ENCODE peak calls at places on chromosomes 7 and 10, in nine cellular contexts. One of them, this sample, is unnamed.

GRCh38 chr7:17530249-17530648 is 231.8 kb downstream of the AHR start:
- DNase-seq in psoas muscle: no peak
- DNase-seq in HFFc6: no peak
- DNase-seq in left ventricle myocardium inferior: no peak
- DNase-seq in Panc1: no peak
- DNase-seq in uterus: no peak
- DNase-seq in fibroblast of villous mesenchyme: peak; percentile 57
- DNase-seq in SK-N-SH: no peak
- DNase-seq in natural killer cell: no peak
- DNase-seq in this sample: no peak

GRCh38 chr10:126049741-126050140 is 153.4 kb downstream of the FANK1 start:
- DNase-seq in fibroblast of villous mesenchyme: peak; percentile 68
- DNase-seq in uterus: no peak
- DNase-seq in left ventricle myocardium inferior: peak; percentile 50
- DNase-seq in psoas muscle: no peak
- DNase-seq in natural killer cell: no peak
- DNase-seq in SK-N-SH: peak; percentile 56
- DNase-seq in Panc1: no peak
- DNase-seq in HFFc6: peak; percentile 62
- DNase-seq in this sample: no peak

GRCh38 chr7:138527746-138528223 is 67.7 kb downstream of the TRIM24 start:
- DNase-seq in uterus: no peak
- DNase-seq in SK-N-SH: no peak
- DNase-seq in natural killer cell: no peak
- DNase-seq in psoas muscle: no peak
- DNase-seq in left ventricle myocardium inferior: no peak
- DNase-seq in Panc1: peak; percentile 4
- DNase-seq in HFFc6: no peak
- DNase-seq in fibroblast of villous mesenchyme: peak; percentile 23
- DNase-seq in this sample: no peak

GRCh38 chr7:22422831-22423615 is 66.1 kb upstream of the RAPGEF5 start:
- DNase-seq in uterus: no peak
- DNase-seq in Panc1: no peak
- DNase-seq in HFFc6: no peak
- DNase-seq in natural killer cell: no peak
- DNase-seq in SK-N-SH: no peak
- DNase-seq in psoas muscle: no peak
- DNase-seq in fibroblast of villous mesenchyme: no peak
- DNase-seq in left ventricle myocardium inferior: no peak
- DNase-seq in this sample: no peak

GRCh38 chr10:132229834-132230556 is 43.2 kb downstream of the DPYSL4 start:
- DNase-seq in psoas muscle: no peak
- DNase-seq in Panc1: no peak
- DNase-seq in fibroblast of villous mesenchyme: peak; percentile 32
- DNase-seq in uterus: no peak
- DNase-seq in left ventricle myocardium inferior: no peak
- DNase-seq in natural killer cell: no peak
- DNase-seq in HFFc6: no peak
- DNase-seq in SK-N-SH: peak; percentile 57
- DNase-seq in this sample: no peak

GRCh38 chr10:16832351-16833080 is 15.3 kb upstream of the RSU1 start:
- DNase-seq in left ventricle myocardium inferior: no peak
- DNase-seq in HFFc6: peak; percentile 90
- DNase-seq in fibroblast of villous mesenchyme: peak; percentile 89
- DNase-seq in natural killer cell: no peak
- DNase-seq in SK-N-SH: no peak
- DNase-seq in uterus: peak; percentile 45
- DNase-seq in psoas muscle: no peak
- DNase-seq in Panc1: no peak
- DNase-seq in this sample: peak; percentile 80

GRCh38 chr10:110944997-110945396 is 25.6 kb downstream of the SHOC2 start:
- DNase-seq in uterus: no peak
- DNase-seq in natural killer cell: no peak
- DNase-seq in Panc1: no peak
- DNase-seq in psoas muscle: no peak
- DNase-seq in fibroblast of villous mesenchyme: peak; percentile 64
- DNase-seq in HFFc6: no peak
- DNase-seq in left ventricle myocardium inferior: no peak
- DNase-seq in SK-N-SH: no peak
- DNase-seq in this sample: no peak

GRCh38 chr7:151409555-151410404 is at the start of gene WDR86:
- DNase-seq in SK-N-SH: peak; percentile 98
- DNase-seq in uterus: no peak
- DNase-seq in HFFc6: no peak
- DNase-seq in left ventricle myocardium inferior: no peak
- DNase-seq in natural killer cell: no peak
- DNase-seq in psoas muscle: peak; percentile 47
- DNase-seq in fibroblast of villous mesenchyme: no peak
- DNase-seq in Panc1: no peak
- DNase-seq in this sample: no peak

GRCh38 chr10:102342462-102342861 is 53.0 kb upstream of the NFKB2 start:
- DNase-seq in left ventricle myocardium inferior: no peak
- DNase-seq in SK-N-SH: no peak
- DNase-seq in HFFc6: no peak
- DNase-seq in fibroblast of villous mesenchyme: no peak
- DNase-seq in Panc1: no peak
- DNase-seq in psoas muscle: no peak
- DNase-seq in natural killer cell: no peak
- DNase-seq in uterus: no peak
- DNase-seq in this sample: no peak

GRCh38 chr7:36182854-36183604 is 30.0 kb downstream of the EEPD1 start:
- DNase-seq in left ventricle myocardium inferior: no peak
- DNase-seq in SK-N-SH: no peak
- DNase-seq in fibroblast of villous mesenchyme: no peak
- DNase-seq in HFFc6: no peak
- DNase-seq in uterus: no peak
- DNase-seq in natural killer cell: no peak
- DNase-seq in Panc1: no peak
- DNase-seq in psoas muscle: no peak
- DNase-seq in this sample: no peak

GRCh38 chr7:36651404-36651803 is 72.9 kb downstream of the AOAH start:
- DNase-seq in HFFc6: peak; percentile 0
- DNase-seq in SK-N-SH: no peak
- DNase-seq in psoas muscle: no peak
- DNase-seq in left ventricle myocardium inferior: no peak
- DNase-seq in Panc1: no peak
- DNase-seq in natural killer cell: no peak
- DNase-seq in fibroblast of villous mesenchyme: peak; percentile 80
- DNase-seq in uterus: no peak
- DNase-seq in this sample: peak; percentile 58

GRCh38 chr10:1047937-1048336 is 982 bp downstream of the IDI1 start:
- DNase-seq in natural killer cell: no peak
- DNase-seq in left ventricle myocardium inferior: no peak
- DNase-seq in HFFc6: no peak
- DNase-seq in SK-N-SH: no peak
- DNase-seq in psoas muscle: no peak
- DNase-seq in fibroblast of villous mesenchyme: no peak
- DNase-seq in uterus: no peak
- DNase-seq in Panc1: no peak
- DNase-seq in this sample: no peak

GRCh38 chr7:922334-923107 is 32.0 kb downstream of the ADAP1 start:
- DNase-seq in uterus: no peak
- DNase-seq in SK-N-SH: no peak
- DNase-seq in natural killer cell: peak; percentile 55
- DNase-seq in Panc1: no peak
- DNase-seq in psoas muscle: peak; percentile 25
- DNase-seq in left ventricle myocardium inferior: no peak
- DNase-seq in fibroblast of villous mesenchyme: no peak
- DNase-seq in HFFc6: no peak
- DNase-seq in this sample: no peak

GRCh38 chr7:128270799-128271411 is 29.8 kb downstream of the LEP start:
- DNase-seq in SK-N-SH: no peak
- DNase-seq in left ventricle myocardium inferior: peak; percentile 27
- DNase-seq in Panc1: no peak
- DNase-seq in uterus: no peak
- DNase-seq in HFFc6: no peak
- DNase-seq in fibroblast of villous mesenchyme: no peak
- DNase-seq in natural killer cell: no peak
- DNase-seq in psoas muscle: no peak
- DNase-seq in this sample: no peak

GRCh38 chr7:2587713-2588112 is 28.9 kb downstream of the IQCE start:
- DNase-seq in fibroblast of villous mesenchyme: no peak
- DNase-seq in Panc1: no peak
- DNase-seq in natural killer cell: no peak
- DNase-seq in SK-N-SH: no peak
- DNase-seq in HFFc6: no peak
- DNase-seq in uterus: no peak
- DNase-seq in psoas muscle: no peak
- DNase-seq in left ventricle myocardium inferior: no peak
- DNase-seq in this sample: no peak

GRCh38 chr7:43390601-43391000 is 192.3 kb upstream of the STK17A start:
- DNase-seq in uterus: no peak
- DNase-seq in Panc1: no peak
- DNase-seq in SK-N-SH: no peak
- DNase-seq in fibroblast of villous mesenchyme: no peak
- DNase-seq in HFFc6: no peak
- DNase-seq in psoas muscle: no peak
- DNase-seq in left ventricle myocardium inferior: no peak
- DNase-seq in natural killer cell: no peak
- DNase-seq in this sample: no peak

GRCh38 chr7:135359633-135360032 is 126.0 kb downstream of the STRA8 start:
- DNase-seq in SK-N-SH: no peak
- DNase-seq in fibroblast of villous mesenchyme: peak; percentile 17
- DNase-seq in natural killer cell: no peak
- DNase-seq in left ventricle myocardium inferior: no peak
- DNase-seq in Panc1: no peak
- DNase-seq in HFFc6: no peak
- DNase-seq in psoas muscle: no peak
- DNase-seq in uterus: no peak
- DNase-seq in this sample: no peak

GRCh38 chr10:123797813-123798212 is 93.8 kb downstream of the CPXM2 start:
- DNase-seq in SK-N-SH: no peak
- DNase-seq in uterus: no peak
- DNase-seq in natural killer cell: no peak
- DNase-seq in HFFc6: no peak
- DNase-seq in Panc1: no peak
- DNase-seq in fibroblast of villous mesenchyme: no peak
- DNase-seq in psoas muscle: no peak
- DNase-seq in left ventricle myocardium inferior: no peak
- DNase-seq in this sample: no peak

DNA sequence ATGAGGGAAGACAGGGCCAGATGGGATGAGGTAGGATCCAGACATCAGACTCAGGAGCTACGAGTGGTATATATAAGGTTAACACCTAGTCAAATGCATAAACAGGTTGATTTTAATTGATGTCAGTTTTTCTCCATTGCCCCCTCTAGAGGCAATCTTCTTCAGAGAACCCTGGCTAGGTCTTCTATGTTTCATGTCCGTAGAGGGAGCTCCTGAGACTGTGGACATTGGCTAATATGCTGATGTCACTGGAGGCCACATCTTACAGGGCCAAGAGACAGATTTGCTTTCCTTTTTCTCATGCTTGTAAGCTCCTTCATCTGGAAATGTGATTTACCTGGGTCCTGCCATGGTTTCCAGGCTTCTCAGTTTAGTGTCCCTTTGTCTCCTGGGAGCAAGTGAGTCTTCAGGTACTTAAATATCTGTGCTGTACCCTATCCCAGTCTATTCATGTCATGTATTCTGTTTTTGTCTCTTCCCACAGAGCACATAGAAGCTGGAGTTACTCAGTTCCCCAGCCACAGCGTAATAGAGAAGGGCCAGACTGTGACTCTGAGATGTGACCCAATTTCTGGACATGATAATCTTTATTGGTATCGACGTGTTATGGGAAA is 161.6 kb upstream of the PRSS1 start:
- DNase-seq in Panc1: no peak
- DNase-seq in fibroblast of villous mesenchyme: peak; percentile 87
- DNase-seq in psoas muscle: no peak
- DNase-seq in uterus: no peak
- DNase-seq in natural killer cell: no peak
- DNase-seq in SK-N-SH: peak; percentile 31
- DNase-seq in left ventricle myocardium inferior: no peak
- DNase-seq in HFFc6: peak; percentile 81
- DNase-seq in this sample: no peak
- TF ChIP-seq CTCF in Panc1: peak; percentile 69
- TF ChIP-seq CTCF in fibroblast of villous mesenchyme: peak; percentile 85
- TF ChIP-seq CTCF in psoas muscle: peak; percentile 46
- TF ChIP-seq CTCF in uterus: no peak
- TF ChIP-seq CTCF in natural killer cell: peak; percentile 21
- TF ChIP-seq CTCF in SK-N-SH: peak; percentile 64
- TF ChIP-seq CTCF in left ventricle myocardium inferior: peak; percentile 29
- TF ChIP-seq CTCF in HFFc6: peak; percentile 83
- TF ChIP-seq CTCF in this sample: peak; percentile 65

GRCh38 chr7:156949541-156950380 is at the start of gene NOM1:
- DNase-seq in Panc1: peak; percentile 20
- DNase-seq in left ventricle myocardium inferior: peak; percentile 92
- DNase-seq in SK-N-SH: peak; percentile 99
- DNase-seq in HFFc6: peak; percentile 76
- DNase-seq in uterus: peak; percentile 83
- DNase-seq in fibroblast of villous mesenchyme: peak; percentile 85
- DNase-seq in natural killer cell: peak; percentile 93
- DNase-seq in psoas muscle: peak; percentile 96
- DNase-seq in this sample: peak; percentile 45
- TF ChIP-seq CTCF in Panc1: peak; percentile 100
- TF ChIP-seq CTCF in left ventricle myocardium inferior: peak; percentile 87
- TF ChIP-seq CTCF in SK-N-SH: peak; percentile 63
- TF ChIP-seq CTCF in HFFc6: peak; percentile 85
- TF ChIP-seq CTCF in uterus: peak; percentile 43
- TF ChIP-seq CTCF in fibroblast of villous mesenchyme: peak; percentile 70
- TF ChIP-seq CTCF in natural killer cell: peak; percentile 75
- TF ChIP-seq CTCF in psoas muscle: peak; percentile 97
- TF ChIP-seq CTCF in this sample: peak; percentile 39

DNA sequence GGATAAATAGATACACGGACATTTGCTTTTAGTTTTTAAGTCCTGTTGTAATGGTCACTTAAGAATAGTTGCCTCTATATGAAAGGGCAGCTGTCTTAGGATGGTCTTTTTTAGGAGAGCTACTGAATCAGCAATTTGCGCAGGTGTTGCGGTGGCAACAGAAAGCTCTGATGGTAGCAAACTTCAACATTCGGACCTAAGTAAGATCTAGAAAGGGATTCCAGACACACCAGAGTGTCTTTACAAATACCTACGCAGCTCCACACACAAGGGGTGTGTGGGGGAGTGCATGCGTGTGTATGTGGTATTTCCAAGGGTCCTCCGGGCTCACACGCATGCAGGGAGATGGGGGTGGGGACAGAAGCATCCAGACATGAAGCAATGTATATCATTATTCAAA is 438.6 kb upstream of the MGMT start:
- DNase-seq in natural killer cell: no peak
- DNase-seq in HFFc6: no peak
- DNase-seq in fibroblast of villous mesenchyme: no peak
- DNase-seq in psoas muscle: no peak
- DNase-seq in Panc1: no peak
- DNase-seq in left ventricle myocardium inferior: no peak
- DNase-seq in SK-N-SH: no peak
- DNase-seq in uterus: no peak
- DNase-seq in this sample: no peak
- TF ChIP-seq CTCF in natural killer cell: no peak
- TF ChIP-seq CTCF in HFFc6: no peak
- TF ChIP-seq CTCF in fibroblast of villous mesenchyme: no peak
- TF ChIP-seq CTCF in psoas muscle: no peak
- TF ChIP-seq CTCF in Panc1: no peak
- TF ChIP-seq CTCF in left ventricle myocardium inferior: no peak
- TF ChIP-seq CTCF in SK-N-SH: no peak
- TF ChIP-seq CTCF in uterus: no peak
- TF ChIP-seq CTCF in this sample: no peak

DNA sequence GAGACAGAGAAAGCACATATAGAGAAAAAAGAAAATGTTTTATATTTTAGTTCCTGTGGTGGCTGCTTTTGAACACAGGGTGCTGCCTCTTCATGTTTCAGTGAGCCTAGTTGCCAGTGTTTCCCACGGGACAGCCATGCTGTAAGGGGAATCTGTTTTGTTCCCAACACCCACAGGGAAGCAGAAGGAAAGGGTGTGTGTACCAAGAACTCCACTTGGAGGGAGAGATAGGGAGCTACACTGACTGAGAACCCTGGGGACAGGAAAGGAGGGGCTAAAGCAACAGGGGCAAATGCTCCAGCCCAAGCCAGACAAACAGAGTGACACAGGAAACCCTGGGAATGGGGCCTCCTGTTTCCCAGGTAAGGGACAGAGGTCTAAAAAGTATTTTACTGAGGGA is 40.2 kb downstream of the FRMPD2 start:
- DNase-seq in SK-N-SH: no peak
- DNase-seq in uterus: no peak
- DNase-seq in natural killer cell: no peak
- DNase-seq in psoas muscle: no peak
- DNase-seq in left ventricle myocardium inferior: no peak
- DNase-seq in fibroblast of villous mesenchyme: no peak
- DNase-seq in HFFc6: no peak
- DNase-seq in Panc1: no peak
- DNase-seq in this sample: no peak
- TF ChIP-seq CTCF in SK-N-SH: no peak
- TF ChIP-seq CTCF in uterus: no peak
- TF ChIP-seq CTCF in natural killer cell: no peak
- TF ChIP-seq CTCF in psoas muscle: no peak
- TF ChIP-seq CTCF in left ventricle myocardium inferior: no peak
- TF ChIP-seq CTCF in fibroblast of villous mesenchyme: no peak
- TF ChIP-seq CTCF in HFFc6: no peak
- TF ChIP-seq CTCF in Panc1: no peak
- TF ChIP-seq CTCF in this sample: no peak

This sample was measured in AG09319.